ENCODE peak calls at places on chromosome 19, in five cellular contexts. X is naive thymus-derived CD4-positive, alpha-beta T cell; Q is Peyer's patch; Y is fibroblast of pulmonary artery; E is NCI-H748 treated with DMSO at 0.1 percent for 48 hours. K is an unnamed sample.

GRCh38 chr19:30102666-30103065 is 160.6 kb downstream of the URI1 start:
- DNase-seq in X (no peak), Q (no peak), Y (no peak), E (no peak), K (no peak)

GRCh38 chr19:27971071-27971470 is 1241.9 kb downstream of the UQCRFS1 start:
- DNase-seq in X (no peak), Q (no peak), Y (peak), E (no peak), K (peak)

GRCh38 chr19:55913643-55914268 is 18.4 kb downstream of the NLRP13 start:
- DNase-seq in X (no peak), Q (no peak), Y (no peak), E (no peak), K (no peak)

GRCh38 chr19:51546650-51547396 is 15.4 kb upstream of the SIGLEC6 start:
- DNase-seq in X (peak), Q (no peak), Y (peak), E (no peak), K (peak)

GRCh38 chr19:10292789-10293636 is 3.3 kb downstream of the ICAM5 start:
- DNase-seq in X (no peak), Q (no peak), Y (no peak), E (no peak), K (no peak)

GRCh38 chr19:10332965-10333757 is at the start of gene RAVER1:
- DNase-seq in X (peak), Q (peak), Y (peak), E (peak), K (peak)

GRCh38 chr19:7869910-7870511 is 4.2 kb downstream of the PRR36 start:
- DNase-seq in X (no peak), Q (peak), Y (peak), E (no peak), K (no peak)

GRCh38 chr19:33947565-33947964 is 150.9 kb downstream of the KCTD15 start:
- DNase-seq in X (no peak), Q (no peak), Y (peak), E (no peak), K (no peak)

GRCh38 chr19:41014643-41015042 is 23.6 kb downstream of the CYP2B6 start:
- DNase-seq in X (no peak), Q (no peak), Y (no peak), E (no peak), K (no peak)

GRCh38 chr19:40803170-40803856 is 4.3 kb downstream of the EGLN2 start:
- DNase-seq in X (no peak), Q (no peak), Y (no peak), E (no peak), K (no peak)

GRCh38 chr19:16015805-16016173 is 60.5 kb upstream of the TPM4 start:
- DNase-seq in X (no peak), Q (no peak), Y (no peak), E (no peak), K (no peak)

GRCh38 chr19:34214040-34214439 is 40.3 kb upstream of the GARRE1 start:
- DNase-seq in X (no peak), Q (no peak), Y (no peak), E (no peak), K (no peak)

GRCh38 chr19:56712609-56713008 is 41.1 kb upstream of the ZNF835 start:
- DNase-seq in X (no peak), Q (no peak), Y (no peak), E (peak), K (no peak)

GRCh38 chr19:27746691-27747380 is 1466.1 kb downstream of the UQCRFS1 start:
- DNase-seq in X (no peak), Q (no peak), Y (peak), E (no peak), K (peak)

GRCh38 chr19:57078802-57079201 is 41.0 kb upstream of the USP29 start:
- DNase-seq in X (no peak), Q (no peak), Y (no peak), E (no peak), K (no peak)

GRCh38 chr19:18603255-18603957 is 3.2 kb downstream of the CRLF1 start:
- DNase-seq in X (no peak), Q (no peak), Y (peak), E (no peak), K (no peak)

GRCh38 chr19:17454579-17454978 is 6.1 kb upstream of the TMEM221 start:
- DNase-seq in X (no peak), Q (no peak), Y (no peak), E (no peak), K (no peak)

GRCh38 chr19:3653865-3654513 is 27.4 kb upstream of the CACTIN start:
- DNase-seq in X (no peak), Q (no peak), Y (no peak), E (no peak), K (no peak)

GRCh38 chr19:42989851-42990250 is 36.4 kb downstream of the PSG11 start:
- DNase-seq in X (no peak), Q (no peak), Y (no peak), E (peak), K (no peak)

GRCh38 chr19:17948967-17949930 is 16.4 kb downstream of the CCDC124 start:
- DNase-seq in X (peak), Q (no peak), Y (no peak), E (no peak), K (no peak)